ENCODE peak calls at places on chromosomes 2 and 18, in five cellular contexts. One of them, this sample, is unnamed.

GRCh38 chr2:239269959-239270358 is 130.9 kb downstream of the HDAC4 start:
- DNase-seq in right cardiac atrium: no peak
- DNase-seq in HEK293T: no peak
- DNase-seq in endothelial cell of umbilical vein: no peak
- DNase-seq in CD8-positive, alpha-beta T cell: peak
- DNase-seq in this sample: no peak

GRCh38 chr2:4604767-4605166 is 901.4 kb downstream of the DCDC2C start:
- DNase-seq in right cardiac atrium: no peak
- DNase-seq in HEK293T: no peak
- DNase-seq in endothelial cell of umbilical vein: no peak
- DNase-seq in CD8-positive, alpha-beta T cell: no peak
- DNase-seq in this sample: no peak

GRCh38 chr2:206981089-206981674 is 41.9 kb downstream of the CPO start:
- DNase-seq in right cardiac atrium: no peak
- DNase-seq in HEK293T: no peak
- DNase-seq in endothelial cell of umbilical vein: no peak
- DNase-seq in CD8-positive, alpha-beta T cell: no peak
- DNase-seq in this sample: no peak

GRCh38 chr18:30927042-30927441 is 115.5 kb downstream of the DSC3 start:
- DNase-seq in right cardiac atrium: no peak
- DNase-seq in HEK293T: no peak
- DNase-seq in endothelial cell of umbilical vein: no peak
- DNase-seq in CD8-positive, alpha-beta T cell: no peak
- DNase-seq in this sample: no peak

GRCh38 chr2:172985139-172985874 is 90.3 kb upstream of the MAP3K20 start:
- DNase-seq in right cardiac atrium: no peak
- DNase-seq in HEK293T: no peak
- DNase-seq in endothelial cell of umbilical vein: peak
- DNase-seq in CD8-positive, alpha-beta T cell: no peak
- DNase-seq in this sample: no peak

GRCh38 chr2:43312751-43313641 is 86.6 kb upstream of the ZFP36L2 start:
- DNase-seq in right cardiac atrium: no peak
- DNase-seq in HEK293T: no peak
- DNase-seq in endothelial cell of umbilical vein: peak
- DNase-seq in CD8-positive, alpha-beta T cell: no peak
- DNase-seq in this sample: no peak

GRCh38 chr2:133062946-133063345 is 392.9 kb upstream of the LYPD1 start:
- DNase-seq in right cardiac atrium: no peak
- DNase-seq in HEK293T: no peak
- DNase-seq in endothelial cell of umbilical vein: no peak
- DNase-seq in CD8-positive, alpha-beta T cell: no peak
- DNase-seq in this sample: no peak

GRCh38 chr2:44707945-44708645 is 233.4 kb upstream of the SIX3 start:
- DNase-seq in right cardiac atrium: no peak
- DNase-seq in HEK293T: no peak
- DNase-seq in endothelial cell of umbilical vein: peak
- DNase-seq in CD8-positive, alpha-beta T cell: no peak
- DNase-seq in this sample: peak

GRCh38 chr2:150255528-150255927 is 231.9 kb downstream of the RND3 start:
- DNase-seq in right cardiac atrium: no peak
- DNase-seq in HEK293T: no peak
- DNase-seq in endothelial cell of umbilical vein: peak
- DNase-seq in CD8-positive, alpha-beta T cell: no peak
- DNase-seq in this sample: no peak

GRCh38 chr2:240326886-240327285 is 108.6 kb upstream of the GPC1 start:
- DNase-seq in right cardiac atrium: no peak
- DNase-seq in HEK293T: no peak
- DNase-seq in endothelial cell of umbilical vein: no peak
- DNase-seq in CD8-positive, alpha-beta T cell: no peak
- DNase-seq in this sample: no peak

GRCh38 chr18:30987479-30988241 is 54.9 kb downstream of the DSC3 start:
- DNase-seq in right cardiac atrium: no peak
- DNase-seq in HEK293T: no peak
- DNase-seq in endothelial cell of umbilical vein: no peak
- DNase-seq in CD8-positive, alpha-beta T cell: no peak
- DNase-seq in this sample: no peak

GRCh38 chr2:65320042-65320711 is 92.5 kb downstream of the ACTR2 start:
- DNase-seq in right cardiac atrium: no peak
- DNase-seq in HEK293T: peak
- DNase-seq in endothelial cell of umbilical vein: peak
- DNase-seq in CD8-positive, alpha-beta T cell: no peak
- DNase-seq in this sample: no peak

GRCh38 chr2:131034122-131035051 is 58.9 kb downstream of the FAM168B start:
- DNase-seq in right cardiac atrium: no peak
- DNase-seq in HEK293T: peak
- DNase-seq in endothelial cell of umbilical vein: no peak
- DNase-seq in CD8-positive, alpha-beta T cell: peak
- DNase-seq in this sample: no peak

GRCh38 chr2:40432916-40433315 is 19.0 kb downstream of the SLC8A1 start:
- DNase-seq in right cardiac atrium: no peak
- DNase-seq in HEK293T: no peak
- DNase-seq in endothelial cell of umbilical vein: no peak
- DNase-seq in CD8-positive, alpha-beta T cell: no peak
- DNase-seq in this sample: no peak

GRCh38 chr2:147845608-147846002 is 776 bp downstream of the ACVR2A start:
- DNase-seq in right cardiac atrium: no peak
- DNase-seq in HEK293T: no peak
- DNase-seq in endothelial cell of umbilical vein: peak
- DNase-seq in CD8-positive, alpha-beta T cell: no peak
- DNase-seq in this sample: no peak

GRCh38 chr2:241108271-241109209 is 6.5 kb upstream of the MTERF4 start:
- DNase-seq in right cardiac atrium: no peak
- DNase-seq in HEK293T: no peak
- DNase-seq in endothelial cell of umbilical vein: no peak
- DNase-seq in CD8-positive, alpha-beta T cell: peak
- DNase-seq in this sample: peak

GRCh38 chr2:25165992-25166618 is 2.3 kb downstream of the POMC start:
- DNase-seq in right cardiac atrium: peak
- DNase-seq in HEK293T: peak
- DNase-seq in endothelial cell of umbilical vein: no peak
- DNase-seq in CD8-positive, alpha-beta T cell: peak
- DNase-seq in this sample: no peak

GRCh38 chr18:44117821-44118220 is 562.9 kb upstream of the SETBP1 start:
- DNase-seq in right cardiac atrium: no peak
- DNase-seq in HEK293T: no peak
- DNase-seq in endothelial cell of umbilical vein: no peak
- DNase-seq in CD8-positive, alpha-beta T cell: no peak
- DNase-seq in this sample: no peak

GRCh38 chr18:56381151-56381550 is 257.2 kb downstream of the TXNL1 start:
- DNase-seq in right cardiac atrium: no peak
- DNase-seq in HEK293T: no peak
- DNase-seq in endothelial cell of umbilical vein: no peak
- DNase-seq in CD8-positive, alpha-beta T cell: no peak
- DNase-seq in this sample: no peak

GRCh38 chr2:194725169-194725568 is 931.9 kb upstream of the SLC39A10 start:
- DNase-seq in right cardiac atrium: no peak
- DNase-seq in HEK293T: no peak
- DNase-seq in endothelial cell of umbilical vein: no peak
- DNase-seq in CD8-positive, alpha-beta T cell: no peak
- DNase-seq in this sample: no peak

GRCh38 chr2:27569398-27569797 is 13.4 kb upstream of the ZNF512 start:
- DNase-seq in right cardiac atrium: no peak
- DNase-seq in HEK293T: no peak
- DNase-seq in endothelial cell of umbilical vein: no peak
- DNase-seq in CD8-positive, alpha-beta T cell: no peak
- DNase-seq in this sample: no peak

GRCh38 chr2:62383843-62384242 is 122.2 kb downstream of the TMEM17 start:
- DNase-seq in right cardiac atrium: no peak
- DNase-seq in HEK293T: no peak
- DNase-seq in endothelial cell of umbilical vein: peak
- DNase-seq in CD8-positive, alpha-beta T cell: no peak
- DNase-seq in this sample: no peak

GRCh38 chr18:79597176-79598045 is 82.2 kb upstream of the CTDP1 start:
- DNase-seq in right cardiac atrium: no peak
- DNase-seq in HEK293T: no peak
- DNase-seq in endothelial cell of umbilical vein: no peak
- DNase-seq in CD8-positive, alpha-beta T cell: no peak
- DNase-seq in this sample: no peak

GRCh38 chr2:42954227-42954962 is 162.0 kb upstream of the HAAO start:
- DNase-seq in right cardiac atrium: peak
- DNase-seq in HEK293T: no peak
- DNase-seq in endothelial cell of umbilical vein: no peak
- DNase-seq in CD8-positive, alpha-beta T cell: no peak
- DNase-seq in this sample: no peak

GRCh38 chr18:8186413-8186812 is 422.8 kb upstream of the RAB12 start:
- DNase-seq in right cardiac atrium: no peak
- DNase-seq in HEK293T: no peak
- DNase-seq in endothelial cell of umbilical vein: no peak
- DNase-seq in CD8-positive, alpha-beta T cell: no peak
- DNase-seq in this sample: no peak

GRCh38 chr18:22826726-22827125 is 106.4 kb upstream of the RBBP8 start:
- DNase-seq in right cardiac atrium: no peak
- DNase-seq in HEK293T: no peak
- DNase-seq in endothelial cell of umbilical vein: no peak
- DNase-seq in CD8-positive, alpha-beta T cell: no peak
- DNase-seq in this sample: no peak

GRCh38 chr2:120561393-120562035 is 174.2 kb upstream of the GLI2 start:
- DNase-seq in right cardiac atrium: peak
- DNase-seq in HEK293T: no peak
- DNase-seq in endothelial cell of umbilical vein: no peak
- DNase-seq in CD8-positive, alpha-beta T cell: no peak
- DNase-seq in this sample: no peak

GRCh38 chr2:234680688-234681050 is 183.8 kb upstream of the ARL4C start:
- DNase-seq in right cardiac atrium: no peak
- DNase-seq in HEK293T: no peak
- DNase-seq in endothelial cell of umbilical vein: no peak
- DNase-seq in CD8-positive, alpha-beta T cell: no peak
- DNase-seq in this sample: no peak

GRCh38 chr2:9984217-9984739 is 32.8 kb downstream of the GRHL1 start:
- DNase-seq in right cardiac atrium: no peak
- DNase-seq in HEK293T: peak
- DNase-seq in endothelial cell of umbilical vein: peak
- DNase-seq in CD8-positive, alpha-beta T cell: peak
- DNase-seq in this sample: peak

GRCh38 chr18:74558096-74558495 is 23.8 kb downstream of the CNDP1 start:
- DNase-seq in right cardiac atrium: no peak
- DNase-seq in HEK293T: no peak
- DNase-seq in endothelial cell of umbilical vein: no peak
- DNase-seq in CD8-positive, alpha-beta T cell: no peak
- DNase-seq in this sample: no peak

GRCh38 chr2:241803387-241804325 is 5.3 kb upstream of the NEU4 start:
- DNase-seq in right cardiac atrium: peak
- DNase-seq in HEK293T: no peak
- DNase-seq in endothelial cell of umbilical vein: peak
- DNase-seq in CD8-positive, alpha-beta T cell: peak
- DNase-seq in this sample: peak

This sample was measured in CMK.